ENCODE peak calls at places on chromosomes 7 and 10, in seven cellular contexts. V, N, L, S, E, Z and P are unnamed samples.

GRCh38 chr7:93407239-93407638 is 167.3 kb downstream of the CALCR start:
- DNase-seq in V (no peak), N (no peak), L (no peak), S (no peak), E (no peak), Z (no peak), P (no peak)

GRCh38 chr10:21278491-21279216 is 246.8 kb downstream of the SKIDA1 start:
- DNase-seq in V (peak; percentile 92), N (peak; percentile 53), L (peak; percentile 95), S (peak; percentile 98), E (peak; percentile 86), Z (peak; percentile 83), P (peak; percentile 98)

GRCh38 chr10:13272164-13272571 is 27.7 kb downstream of the PHYH start:
- DNase-seq in V (no peak), N (no peak), L (peak; percentile 78), S (peak; percentile 27), E (no peak), Z (no peak), P (peak; percentile 64)

GRCh38 chr10:60130130-60130579 is 223.8 kb upstream of the CCDC6 start:
- DNase-seq in V (peak; percentile 90), N (no peak), L (no peak), S (no peak), E (no peak), Z (no peak), P (no peak)

GRCh38 chr7:129258649-129259389 is 34.0 kb downstream of the AHCYL2 start:
- DNase-seq in V (no peak), N (no peak), L (no peak), S (no peak), E (no peak), Z (no peak), P (no peak)

GRCh38 chr10:57460540-57460939 is 807.2 kb downstream of the IPMK start:
- DNase-seq in V (no peak), N (no peak), L (no peak), S (no peak), E (no peak), Z (no peak), P (no peak)

GRCh38 chr7:15557686-15558085 is 4.1 kb downstream of the AGMO start:
- DNase-seq in V (no peak), N (no peak), L (no peak), S (no peak), E (no peak), Z (no peak), P (no peak)

GRCh38 chr7:114432627-114433026 is 18.0 kb downstream of the FOXP2 start:
- DNase-seq in V (no peak), N (no peak), L (no peak), S (no peak), E (no peak), Z (no peak), P (no peak)

GRCh38 chr10:55509168-55509567 is 708.1 kb upstream of the PCDH15 start:
- DNase-seq in V (no peak), N (no peak), L (no peak), S (no peak), E (no peak), Z (no peak), P (no peak)

GRCh38 chr7:72078301-72078700 is 333.8 kb downstream of the CALN1 start:
- DNase-seq in V (no peak), N (no peak), L (no peak), S (no peak), E (no peak), Z (no peak), P (peak; percentile 28)

DNA sequence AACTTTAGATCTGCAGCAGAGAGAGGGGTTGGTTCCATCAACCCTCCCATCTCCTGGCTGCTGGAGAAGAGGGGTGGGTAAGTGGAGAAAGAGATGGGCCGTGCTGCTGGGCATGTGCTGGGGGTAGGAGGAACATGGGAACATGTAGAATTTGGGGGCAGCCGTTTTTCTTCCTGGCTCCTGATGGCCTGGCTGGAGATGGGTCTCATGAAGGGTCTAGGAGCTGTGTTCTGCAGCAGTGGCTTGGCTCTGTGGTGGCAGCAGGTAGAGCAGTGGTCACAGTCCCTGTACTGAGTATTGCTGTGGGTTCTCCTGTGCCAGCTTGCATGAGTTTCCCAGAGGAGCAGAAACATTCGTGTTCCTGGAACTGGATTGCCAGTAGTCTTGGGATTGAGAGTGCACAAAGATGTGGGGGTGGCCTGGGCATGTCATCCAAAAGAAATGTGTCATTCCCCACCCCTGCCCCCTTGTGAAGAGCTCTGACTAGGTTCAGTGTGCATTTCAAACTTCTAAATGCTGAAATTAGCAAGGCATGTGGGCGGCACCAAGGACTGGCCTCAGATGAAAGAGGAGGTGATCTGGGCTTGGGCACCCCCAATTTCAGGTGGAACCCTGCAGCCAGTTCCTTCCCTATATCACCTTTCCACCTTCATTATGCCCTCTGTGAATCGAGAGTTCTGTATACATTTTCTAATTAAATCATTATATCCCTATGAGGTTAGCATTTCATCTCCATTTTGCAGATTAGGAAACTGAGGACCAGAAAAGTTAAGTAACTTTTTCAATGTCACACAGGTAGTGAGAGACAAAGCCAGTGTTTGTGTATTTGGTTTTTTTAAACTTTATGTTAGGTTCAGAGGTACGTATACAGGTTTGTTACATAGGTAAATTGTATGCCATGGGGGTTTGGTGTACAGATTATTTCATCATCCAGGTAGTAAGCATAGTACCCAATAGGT is 2.1 kb downstream of the CHST3 start:
- DNase-seq in V (no peak), N (no peak), L (no peak), S (no peak), E (no peak), Z (no peak), P (no peak)
- H3K4me3 ChIP-seq in V (no peak overlapping the region), N (peak overlapping the region; percentile 81), L (peak overlapping the region; percentile 84), S (no peak overlapping the region), E (peak overlapping the region; percentile 79), Z (peak overlapping the region; percentile 71), P (peak overlapping the region; percentile 83)

GRCh38 chr7:69645683-69646082 is 47.4 kb downstream of the AUTS2 start:
- DNase-seq in V (no peak), N (no peak), L (no peak), S (no peak), E (no peak), Z (no peak), P (no peak)

GRCh38 chr7:69640925-69641594 is 42.8 kb downstream of the AUTS2 start:
- DNase-seq in V (no peak), N (no peak), L (no peak), S (no peak), E (no peak), Z (no peak), P (no peak)

GRCh38 chr7:69640216-69640615 is 41.9 kb downstream of the AUTS2 start:
- DNase-seq in V (no peak), N (no peak), L (no peak), S (no peak), E (no peak), Z (no peak), P (no peak)

GRCh38 chr7:69638674-69639073 is 40.4 kb downstream of the AUTS2 start:
- DNase-seq in V (no peak), N (no peak), L (no peak), S (no peak), E (no peak), Z (no peak), P (no peak)

DNA sequence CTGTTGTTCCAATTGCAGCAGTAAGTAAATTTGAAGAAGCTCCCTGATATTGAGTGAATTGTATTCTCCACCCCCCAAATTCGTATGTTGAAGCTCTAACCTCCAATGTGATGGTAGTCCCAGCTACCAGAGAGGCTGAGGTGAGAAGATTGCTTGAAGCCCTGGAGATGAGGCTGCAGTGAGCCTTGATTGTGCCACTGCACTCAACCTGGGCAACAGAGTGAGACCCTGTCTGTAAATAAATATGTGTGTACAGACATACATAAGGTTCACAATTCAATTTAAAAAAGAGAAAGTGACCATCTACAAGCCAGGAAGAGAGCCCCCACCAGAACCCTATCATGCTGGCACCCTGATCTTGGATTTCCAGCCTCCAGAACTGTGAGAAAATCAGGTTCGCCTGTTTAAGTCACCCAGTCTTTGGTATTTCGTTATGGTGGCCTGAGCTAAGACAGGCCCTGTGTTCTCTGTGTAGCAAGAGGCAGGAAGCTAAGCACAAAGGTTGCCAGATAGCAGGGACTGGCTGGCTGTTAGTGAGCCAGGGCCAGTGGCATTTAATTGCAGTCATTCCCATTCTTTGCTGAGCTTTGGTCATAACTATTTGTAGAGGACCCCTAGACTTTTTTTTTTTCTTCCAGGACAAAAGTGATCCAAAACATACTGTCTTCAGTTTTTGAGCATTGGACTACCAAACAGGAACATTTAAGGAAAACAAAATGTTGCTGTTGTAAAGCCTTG is 45.6 kb downstream of the AUTS2 start:
- DNase-seq in V (no peak), N (no peak), L (no peak), S (no peak), E (no peak), Z (no peak), P (no peak)
- H3K4me1 ChIP-seq in V (no peaks in the 10 kb centered on the region), N (no peaks in the 10 kb centered on the region), L (peaks cover 4% of the 10 kb centered on the region), S (no peaks in the 10 kb centered on the region), E (no peaks in the 10 kb centered on the region), Z (no peaks in the 10 kb centered on the region), P (peaks cover 11% of the 10 kb centered on the region)

GRCh38 chr7:150968698-150969482 is 9.2 kb downstream of the KCNH2 start:
- DNase-seq in V (no peak), N (no peak), L (no peak), S (no peak), E (no peak), Z (no peak), P (no peak)

GRCh38 chr7:150969483-150969874 is 8.6 kb downstream of the KCNH2 start:
- DNase-seq in V (no peak), N (no peak), L (no peak), S (no peak), E (no peak), Z (no peak), P (no peak)

GRCh38 chr7:150967332-150967731 is 10.8 kb downstream of the KCNH2 start:
- DNase-seq in V (no peak), N (no peak), L (no peak), S (no peak), E (no peak), Z (no peak), P (no peak)

GRCh38 chr7:150966002-150966401 is 12.1 kb downstream of the KCNH2 start:
- DNase-seq in V (peak; percentile 82), N (no peak), L (no peak), S (no peak), E (no peak), Z (no peak), P (no peak)

DNA sequence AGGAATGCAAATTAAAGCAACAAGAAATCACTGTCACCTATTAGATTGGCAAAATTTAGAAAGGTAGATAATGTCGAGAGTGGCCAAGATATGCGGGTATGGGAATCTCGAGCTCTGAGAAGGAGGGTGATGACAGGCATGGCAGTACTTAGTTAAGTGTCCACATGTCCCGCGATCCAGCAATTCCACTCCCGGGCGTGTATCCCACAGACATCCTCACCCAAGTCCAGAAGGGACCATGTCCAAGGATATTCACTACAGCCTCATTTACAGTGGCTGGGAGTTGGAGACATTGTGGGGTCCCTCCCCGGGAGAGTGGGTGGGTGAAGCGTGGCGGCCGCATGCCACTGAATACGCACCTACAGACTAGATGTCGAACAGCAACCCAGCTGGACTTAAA is 10.1 kb downstream of the KCNH2 start:
- DNase-seq in V (no peak), N (no peak), L (no peak), S (no peak), E (no peak), Z (no peak), P (no peak)
- H3K4me3 ChIP-seq in V (no peak overlapping the region), N (no peak overlapping the region), L (no peak overlapping the region), S (no peak overlapping the region), E (no peak overlapping the region), Z (no peak overlapping the region), P (no peak overlapping the region)

DNA sequence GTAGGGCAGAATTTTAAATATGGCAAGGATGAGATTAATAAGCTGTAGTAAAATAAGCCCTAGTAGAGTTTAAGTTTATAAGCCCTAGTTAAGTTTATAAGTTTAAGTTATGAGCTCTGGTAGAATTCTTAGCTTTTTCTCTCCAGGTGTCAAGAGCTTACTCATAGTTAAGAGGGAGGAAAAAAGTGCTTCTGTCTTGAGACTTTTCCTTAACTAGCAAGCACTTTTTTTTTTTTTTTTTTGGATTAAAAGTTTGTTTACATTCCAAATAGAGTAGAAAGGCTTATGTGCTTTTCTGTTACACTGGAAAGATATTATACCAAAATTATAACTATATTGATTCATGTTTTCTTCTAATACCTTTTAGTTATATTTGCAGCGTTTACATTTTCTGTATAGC is 25.5 kb upstream of the MPP7 start:
- DNase-seq in V (no peak), N (no peak), L (no peak), S (no peak), E (no peak), Z (no peak), P (no peak)
- H3K4me1 ChIP-seq in V (no peaks in the 10 kb centered on the region), N (peaks cover 43% of the 10 kb centered on the region), L (peaks cover 5% of the 10 kb centered on the region), S (peaks cover 5% of the 10 kb centered on the region), E (peaks cover 5% of the 10 kb centered on the region), Z (peaks cover 53% of the 10 kb centered on the region), P (peaks cover 17% of the 10 kb centered on the region)